ENCODE peak calls at places on chromosomes 1 and 21, in eight cellular contexts. L is fibroblast of lung; U is OCI-LY7; S is aorta; E is trophoblast cell; W is effector memory CD4-positive, alpha-beta T cell; A is heart left ventricle; R is endodermal cell. K is an unnamed sample.

GRCh38 chr1:160837558-160838205 is 25.0 kb downstream of the CD244 start:
- DNase-seq in E (peak; percentile 19), U (peak; percentile 97), A (peak; percentile 18), L (no peak), S (no peak), W (peak; percentile 68), R (no peak), K (no peak)

GRCh38 chr21:29164330-29164942 is 34.0 kb downstream of the MAP3K7CL start:
- DNase-seq in W (no peak), S (no peak), A (no peak), U (peak; percentile 16), E (peak; percentile 82), L (peak; percentile 93), R (no peak), K (no peak)

GRCh38 chr1:31583995-31584868 is 7.9 kb downstream of the TINAGL1 start:
- DNase-seq in A (peak; percentile 95), E (no peak), S (peak; percentile 94), U (no peak), W (no peak), R (peak; percentile 38), L (peak; percentile 80), K (no peak)

GRCh38 chr21:20739421-20739820 is 258.8 kb upstream of the NCAM2 start:
- DNase-seq in E (no peak), U (no peak), A (no peak), W (no peak), S (no peak), R (peak; percentile 75), L (no peak), K (no peak)

GRCh38 chr1:44484155-44484688 is 79.2 kb downstream of the RNF220 start:
- DNase-seq in S (no peak), U (no peak), E (peak; percentile 81), W (no peak), L (no peak), A (no peak), R (peak; percentile 82), K (no peak)

GRCh38 chr1:159992161-159992560 is 38.1 kb upstream of the SLAMF9 start:
- DNase-seq in E (no peak), S (no peak), W (no peak), R (peak; percentile 61), A (peak; percentile 13), U (no peak), L (no peak), K (no peak)

GRCh38 chr1:72281144-72281543 is 1.2 kb downstream of the NEGR1 start:
- DNase-seq in U (no peak), L (peak; percentile 5), W (no peak), A (no peak), S (no peak), E (no peak), R (no peak), K (no peak)

GRCh38 chr21:29224006-29224405 is 74.7 kb upstream of the BACH1 start:
- DNase-seq in R (no peak), E (no peak), U (no peak), W (no peak), S (no peak), A (no peak), L (no peak), K (no peak)

GRCh38 chr1:10691740-10692125 is 104.7 kb downstream of the CASZ1 start:
- DNase-seq in R (no peak), E (no peak), S (no peak), A (no peak), L (no peak), U (no peak), W (no peak), K (no peak)

GRCh38 chr1:167880570-167880969 is 33.4 kb downstream of the ADCY10 start:
- DNase-seq in L (no peak), U (no peak), E (peak; percentile 36), R (no peak), S (no peak), W (no peak), A (no peak), K (no peak)

GRCh38 chr1:107689157-107689556 is 275.8 kb downstream of the VAV3 start:
- DNase-seq in E (peak; percentile 89), R (peak; percentile 52), L (no peak), W (no peak), U (no peak), S (no peak), A (no peak), K (no peak)

GRCh38 chr1:172885411-172885810 is 165.3 kb downstream of the TNFSF18 start:
- DNase-seq in U (no peak), S (no peak), E (no peak), W (no peak), L (peak; percentile 23), A (no peak), R (no peak), K (no peak)

GRCh38 chr1:176501596-176501995 is 38.6 kb downstream of the PAPPA2 start:
- DNase-seq in U (no peak), R (no peak), E (no peak), W (no peak), L (no peak), S (no peak), A (no peak), K (no peak)

GRCh38 chr1:107196973-107197562 is 56.2 kb downstream of the NTNG1 start:
- DNase-seq in A (no peak), U (peak; percentile 84), L (peak; percentile 32), R (peak; percentile 81), E (peak; percentile 26), S (no peak), W (no peak), K (no peak)

GRCh38 chr1:42981406-42981805 is 22.7 kb upstream of the SLC2A1 start:
- DNase-seq in U (no peak), E (no peak), R (no peak), W (no peak), S (no peak), A (no peak), L (no peak), K (no peak)

GRCh38 chr1:32883973-32884372 is 2.3 kb upstream of the HPCA start:
- DNase-seq in E (no peak), A (no peak), R (no peak), S (no peak), U (no peak), W (no peak), L (no peak), K (no peak)

GRCh38 chr1:150832597-150832996 is 24.5 kb upstream of the CTSK start:
- DNase-seq in A (no peak), W (no peak), S (no peak), E (no peak), R (no peak), L (no peak), U (no peak), K (no peak)

GRCh38 chr1:116360435-116361173 is 12.4 kb upstream of the ATP1A1 start:
- DNase-seq in L (peak; percentile 64), W (no peak), E (peak; percentile 30), S (no peak), U (peak; percentile 36), R (no peak), A (no peak), K (no peak)

GRCh38 chr1:36136535-36136934 is 11.5 kb upstream of the COL8A2 start:
- DNase-seq in U (no peak), W (no peak), E (no peak), S (no peak), R (no peak), A (peak; percentile 41), L (peak; percentile 80), K (no peak)

GRCh38 chr21:28632718-28633408 is 359.8 kb downstream of the LTN1 start:
- DNase-seq in L (peak; percentile 55), R (no peak), W (no peak), S (no peak), E (peak; percentile 29), U (no peak), A (no peak), K (no peak)

GRCh38 chr1:69315823-69316222 is 251.9 kb upstream of the LRRC7 start:
- DNase-seq in E (peak; percentile 88), R (peak; percentile 58), S (no peak), L (no peak), A (no peak), W (no peak), U (no peak), K (no peak)

DNA sequence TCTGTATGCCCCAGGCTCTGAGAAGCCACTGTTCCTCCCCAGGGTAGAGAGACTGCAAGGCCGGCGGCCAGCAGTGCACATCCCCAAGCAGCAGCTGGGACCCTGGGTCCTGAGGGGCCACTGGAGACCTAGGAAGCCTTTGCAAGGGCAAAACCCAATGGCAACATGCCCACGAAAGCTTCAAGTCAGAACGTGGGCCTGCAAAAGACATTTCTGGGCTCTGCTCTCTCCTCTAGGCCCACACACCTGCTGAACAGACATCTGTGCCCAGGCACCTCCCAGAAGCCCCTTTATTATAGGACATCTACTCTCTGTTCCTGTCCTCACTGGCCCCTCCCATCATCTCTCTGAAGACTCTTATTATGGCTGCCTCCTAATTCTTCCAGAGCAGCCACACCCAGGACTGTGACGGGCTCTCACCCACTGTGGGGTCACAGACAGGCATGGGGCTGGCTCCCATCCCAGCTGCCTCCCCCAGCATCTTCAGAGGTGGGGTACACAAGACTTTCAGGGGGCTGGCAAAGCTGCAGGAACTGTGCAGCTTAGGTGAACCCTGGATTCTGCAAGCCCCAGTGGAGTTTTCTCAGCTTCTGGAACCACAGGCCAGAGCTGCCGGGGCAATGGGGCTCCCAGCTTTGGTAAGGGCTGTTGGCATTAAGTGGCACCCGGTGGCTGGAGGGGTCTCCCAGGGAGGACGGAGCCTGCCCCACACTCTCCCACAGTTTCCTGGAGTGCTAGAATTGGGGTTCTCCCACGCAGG is 12.6 kb downstream of the TRIM11 start:
- DNase-seq in E (no peak), U (no peak), R (no peak), S (no peak), A (no peak), L (no peak), W (no peak), K (no peak)
- H3K27ac ChIP-seq in E (no peak overlapping the region), U (no peak overlapping the region), R (no peak overlapping the region), S (no peak overlapping the region), A (peak overlapping the region; percentile 52), L (no peak overlapping the region), W (no peak overlapping the region), K (no peak overlapping the region)

GRCh38 chr21:45018131-45019075 is 56.0 kb upstream of the ADARB1 start:
- DNase-seq in W (no peak), U (no peak), S (peak; percentile 89), R (no peak), E (no peak), L (no peak), A (peak; percentile 18), K (no peak)
- H3K4me3 ChIP-seq in W (peak overlapping the region; percentile 32), U (no peak overlapping the region), S (peak overlapping the region; percentile 14), R (no peak overlapping the region), E (peak overlapping the region; percentile 26), L (peak overlapping the region; percentile 20), A (peak overlapping the region; percentile 55), K (peak overlapping the region; percentile 22)

DNA sequence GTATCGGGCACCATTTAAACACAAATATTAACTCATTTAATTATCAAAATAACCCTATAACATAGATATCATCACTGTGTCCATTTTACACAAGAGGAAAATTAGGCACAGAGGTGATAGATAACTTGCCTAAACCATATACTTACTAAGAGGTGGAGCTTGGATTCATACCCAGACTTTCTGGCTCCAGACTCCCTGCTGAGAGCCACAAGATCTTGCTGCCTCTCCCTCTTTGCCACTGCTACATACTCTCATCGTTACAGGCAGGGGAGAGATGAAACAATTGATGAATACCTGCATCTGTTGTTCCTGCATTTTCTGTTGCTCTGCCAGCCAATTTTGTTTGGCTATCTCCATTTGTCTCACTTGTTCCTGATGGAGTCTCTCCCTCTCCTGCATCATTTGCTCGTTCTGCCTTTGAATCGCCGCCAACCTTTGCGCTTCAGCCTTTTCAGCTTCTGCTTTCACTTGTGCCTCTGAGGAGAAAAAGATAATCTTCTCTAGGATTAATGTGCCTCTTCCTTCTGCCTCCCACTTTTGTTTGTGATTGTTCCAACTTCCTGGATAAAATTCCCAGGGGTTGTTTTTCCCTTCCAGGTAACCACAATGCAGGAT is 10.6 kb downstream of the GBP5 start:
- DNase-seq in U (no peak), R (peak; percentile 59), E (no peak), S (no peak), A (peak; percentile 36), L (no peak), W (no peak), K (no peak)
- H3K27ac ChIP-seq in U (no peak overlapping the region), R (no peak overlapping the region), E (no peak overlapping the region), S (no peak overlapping the region), A (no peak overlapping the region), L (no peak overlapping the region), W (no peak overlapping the region), K (no peak overlapping the region)

GRCh38 chr21:45478115-45478801 is 64.0 kb downstream of the SLC19A1 start:
- DNase-seq in E (peak; percentile 64), R (peak; percentile 93), U (peak; percentile 16), S (peak; percentile 88), L (peak; percentile 72), A (peak; percentile 50), W (peak; percentile 64), K (no peak)
- H3K4me3 ChIP-seq in E (no peak overlapping the region), R (no peak overlapping the region), U (no peak overlapping the region), S (no peak overlapping the region), L (peak overlapping the region; percentile 44), A (peak overlapping the region; percentile 40), W (peak overlapping the region; percentile 53), K (no peak overlapping the region)

K was measured in Panc1.